ENCODE peak calls at places on chromosomes 5 and 9, in six cellular contexts. One of them, this sample, is unnamed.

GRCh38 chr5:431001-431710 is 11.8 kb upstream of the EXOC3 start:
- DNase-seq in gastrocnemius medialis: no peak
- DNase-seq in ovary: no peak
- DNase-seq in AG04450: no peak
- DNase-seq in GM23338: peak; percentile 77
- DNase-seq in cardiac muscle cell: peak; percentile 52
- DNase-seq in this sample: no peak

GRCh38 chr5:62305358-62305714 is 670 bp upstream of the KIF2A start:
- DNase-seq in GM23338: no peak
- DNase-seq in ovary: no peak
- DNase-seq in gastrocnemius medialis: no peak
- DNase-seq in AG04450: no peak
- DNase-seq in cardiac muscle cell: no peak
- DNase-seq in this sample: no peak

GRCh38 chr9:111948958-111949357 is 52.3 kb downstream of the UGCG start:
- DNase-seq in cardiac muscle cell: no peak
- DNase-seq in ovary: no peak
- DNase-seq in AG04450: no peak
- DNase-seq in gastrocnemius medialis: no peak
- DNase-seq in GM23338: no peak
- DNase-seq in this sample: no peak

GRCh38 chr9:88106492-88106891 is 31.8 kb downstream of the SPATA31C2 start:
- DNase-seq in AG04450: no peak
- DNase-seq in cardiac muscle cell: peak; percentile 58
- DNase-seq in gastrocnemius medialis: no peak
- DNase-seq in ovary: peak; percentile 24
- DNase-seq in GM23338: peak; percentile 53
- DNase-seq in this sample: no peak

GRCh38 chr5:163350083-163350482 is 87.3 kb upstream of the CCNG1 start:
- DNase-seq in GM23338: peak; percentile 30
- DNase-seq in gastrocnemius medialis: no peak
- DNase-seq in AG04450: no peak
- DNase-seq in cardiac muscle cell: peak; percentile 70
- DNase-seq in ovary: no peak
- DNase-seq in this sample: no peak

GRCh38 chr5:89374144-89374784 is 491.3 kb upstream of the MEF2C start:
- DNase-seq in gastrocnemius medialis: no peak
- DNase-seq in cardiac muscle cell: no peak
- DNase-seq in ovary: no peak
- DNase-seq in GM23338: no peak
- DNase-seq in AG04450: no peak
- DNase-seq in this sample: no peak

GRCh38 chr5:107980923-107981748 is 310.4 kb upstream of the EFNA5 start:
- DNase-seq in ovary: no peak
- DNase-seq in gastrocnemius medialis: no peak
- DNase-seq in GM23338: no peak
- DNase-seq in cardiac muscle cell: no peak
- DNase-seq in AG04450: peak; percentile 10
- DNase-seq in this sample: no peak

GRCh38 chr9:8589476-8589875 is 789.9 kb upstream of the DMAC1 start:
- DNase-seq in AG04450: no peak
- DNase-seq in GM23338: no peak
- DNase-seq in ovary: no peak
- DNase-seq in cardiac muscle cell: no peak
- DNase-seq in gastrocnemius medialis: no peak
- DNase-seq in this sample: no peak

GRCh38 chr5:100502684-100503083 is 32.5 kb upstream of the FAM174A start:
- DNase-seq in cardiac muscle cell: no peak
- DNase-seq in AG04450: no peak
- DNase-seq in gastrocnemius medialis: no peak
- DNase-seq in ovary: no peak
- DNase-seq in GM23338: no peak
- DNase-seq in this sample: no peak

GRCh38 chr5:36696059-36696673 is 89.8 kb downstream of the SLC1A3 start:
- DNase-seq in GM23338: peak; percentile 92
- DNase-seq in AG04450: peak; percentile 21
- DNase-seq in gastrocnemius medialis: peak; percentile 52
- DNase-seq in cardiac muscle cell: peak; percentile 77
- DNase-seq in ovary: peak; percentile 37
- DNase-seq in this sample: no peak

GRCh38 chr5:12095808-12096281 is 191.6 kb upstream of the CTNND2 start:
- DNase-seq in GM23338: no peak
- DNase-seq in ovary: no peak
- DNase-seq in gastrocnemius medialis: no peak
- DNase-seq in cardiac muscle cell: no peak
- DNase-seq in AG04450: no peak
- DNase-seq in this sample: no peak

DNA sequence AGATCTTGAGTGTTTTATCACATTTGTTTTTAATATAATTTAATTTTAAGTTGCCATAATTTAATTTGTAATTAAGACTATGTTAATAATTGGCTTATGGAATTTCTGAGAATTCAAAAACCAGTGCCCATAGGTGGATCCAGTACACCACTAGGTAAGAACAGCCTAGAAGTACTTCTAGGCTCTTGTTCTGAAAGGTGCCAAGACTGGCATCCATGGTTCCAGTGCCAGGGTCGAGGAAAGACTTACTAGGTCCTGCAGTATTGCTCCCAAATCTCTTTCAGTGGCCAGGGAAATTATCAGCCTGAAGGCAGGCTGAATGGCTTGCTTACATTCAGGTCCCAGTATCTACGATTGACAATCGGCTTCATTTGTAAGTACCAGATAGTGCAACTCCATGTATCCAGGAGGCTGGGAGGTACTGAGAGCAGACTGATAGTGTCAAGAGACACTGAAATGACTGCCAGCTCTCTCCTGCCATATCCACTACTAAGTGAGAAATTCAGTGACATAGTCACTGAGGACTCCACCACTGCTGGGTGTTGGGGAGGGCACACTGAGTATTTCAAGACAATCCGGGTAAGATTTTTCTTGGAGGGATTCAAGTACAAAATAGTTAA is 159.2 kb upstream of the CCDC152 start:
- DNase-seq in gastrocnemius medialis: no peak
- DNase-seq in ovary: no peak
- DNase-seq in AG04450: no peak
- DNase-seq in GM23338: no peak
- DNase-seq in cardiac muscle cell: no peak
- DNase-seq in this sample: no peak
- H3K27ac ChIP-seq in gastrocnemius medialis: peak overlapping the region; percentile 57
- H3K27ac ChIP-seq in ovary: no peak overlapping the region
- H3K27ac ChIP-seq in AG04450: no peak overlapping the region
- H3K27ac ChIP-seq in GM23338: no peak overlapping the region
- H3K27ac ChIP-seq in cardiac muscle cell: no peak overlapping the region
- H3K27ac ChIP-seq in this sample: no peak overlapping the region

GRCh38 chr5:83082750-83083149 is 5.4 kb downstream of the XRCC4 start:
- DNase-seq in GM23338: no peak
- DNase-seq in cardiac muscle cell: no peak
- DNase-seq in AG04450: no peak
- DNase-seq in ovary: no peak
- DNase-seq in gastrocnemius medialis: no peak
- DNase-seq in this sample: no peak

GRCh38 chr5:83072946-83073345 is 4.2 kb downstream of the TMEM167A start:
- DNase-seq in AG04450: no peak
- DNase-seq in cardiac muscle cell: no peak
- DNase-seq in GM23338: no peak
- DNase-seq in gastrocnemius medialis: no peak
- DNase-seq in ovary: no peak
- DNase-seq in this sample: no peak

GRCh38 chr5:83076742-83077661 is at the start of the genes TMEM167A and XRCC4:
- DNase-seq in AG04450: peak; percentile 97
- DNase-seq in ovary: peak; percentile 94
- DNase-seq in GM23338: peak; percentile 100
- DNase-seq in cardiac muscle cell: peak; percentile 99
- DNase-seq in gastrocnemius medialis: peak; percentile 97
- DNase-seq in this sample: peak; percentile 93

GRCh38 chr5:83077662-83078261 is 415 bp downstream of the XRCC4 start:
- DNase-seq in cardiac muscle cell: peak; percentile 46
- DNase-seq in gastrocnemius medialis: no peak
- DNase-seq in ovary: no peak
- DNase-seq in GM23338: peak; percentile 74
- DNase-seq in AG04450: no peak
- DNase-seq in this sample: no peak
- H3K27ac ChIP-seq in cardiac muscle cell: peak overlapping the region; percentile 89
- H3K27ac ChIP-seq in gastrocnemius medialis: peak overlapping the region; percentile 91
- H3K27ac ChIP-seq in ovary: peak overlapping the region; percentile 49
- H3K27ac ChIP-seq in GM23338: peak overlapping the region; percentile 91
- H3K27ac ChIP-seq in AG04450: peak overlapping the region; percentile 74
- H3K27ac ChIP-seq in this sample: peak overlapping the region; percentile 64

DNA sequence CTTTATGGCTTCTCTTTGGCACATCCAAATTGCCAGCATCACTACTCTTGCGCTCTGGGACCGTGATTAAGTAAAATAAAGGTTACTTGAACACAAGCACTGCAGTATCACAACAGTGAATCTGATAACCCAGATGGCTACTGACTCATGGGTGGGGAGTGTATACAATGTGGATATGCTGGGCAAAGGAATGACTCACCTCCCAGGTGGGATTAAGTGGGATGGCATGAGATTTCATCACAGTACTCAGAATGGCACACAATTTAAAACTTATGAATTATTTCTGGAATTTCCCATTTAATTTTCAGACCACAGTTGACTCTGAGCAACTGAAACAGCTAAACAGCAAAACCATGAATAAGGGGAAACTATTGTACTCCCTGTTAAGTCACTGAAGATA is 4.3 kb downstream of the GFM2 start:
- DNase-seq in gastrocnemius medialis: no peak
- DNase-seq in GM23338: no peak
- DNase-seq in AG04450: peak; percentile 55
- DNase-seq in cardiac muscle cell: peak; percentile 40
- DNase-seq in ovary: no peak
- DNase-seq in this sample: peak; percentile 73
- H3K27ac ChIP-seq in gastrocnemius medialis: no peak overlapping the region
- H3K27ac ChIP-seq in GM23338: no peak overlapping the region
- H3K27ac ChIP-seq in AG04450: no peak overlapping the region
- H3K27ac ChIP-seq in cardiac muscle cell: no peak overlapping the region
- H3K27ac ChIP-seq in ovary: no peak overlapping the region
- H3K27ac ChIP-seq in this sample: peak overlapping the region; percentile 92

DNA sequence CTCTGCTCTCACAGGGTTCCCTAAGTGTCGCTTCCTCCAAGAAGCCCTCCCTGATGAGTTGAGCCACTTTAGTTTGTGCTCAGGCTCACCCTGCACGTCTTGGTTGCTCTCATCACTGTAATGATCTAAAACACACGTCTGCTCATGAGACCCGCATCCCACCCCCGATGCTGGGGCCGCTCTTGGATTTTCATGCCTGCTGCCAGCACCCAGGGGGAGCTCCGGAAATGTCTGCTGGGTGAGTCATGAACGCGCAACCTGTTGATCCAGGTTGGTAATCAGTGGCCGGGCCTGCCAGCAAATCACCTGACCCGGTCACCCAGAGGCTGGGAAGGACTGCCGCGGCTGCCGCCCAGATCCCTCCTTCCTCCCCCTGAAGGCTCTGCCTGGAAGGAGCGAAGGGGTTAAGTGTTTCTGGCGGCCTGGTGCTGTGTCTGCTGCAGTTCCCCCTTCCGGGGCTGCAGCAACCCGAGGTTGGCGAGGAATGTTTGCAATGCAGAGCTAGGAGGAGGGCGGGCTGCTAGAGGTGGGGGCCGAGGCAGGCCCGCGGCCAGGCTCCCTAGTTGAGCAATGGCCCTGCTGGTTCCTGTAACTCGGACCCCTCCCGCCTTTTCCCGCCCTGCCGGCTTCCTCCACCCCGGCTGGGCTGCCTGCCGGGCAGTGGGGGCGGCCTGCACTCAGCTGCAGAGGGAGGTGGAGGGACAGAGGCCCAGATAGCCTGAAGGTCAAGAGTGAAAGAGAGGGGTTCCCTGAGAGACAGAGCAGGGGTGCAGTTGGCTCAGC is 156.1 kb upstream of the IER5L start:
- DNase-seq in cardiac muscle cell: peak; percentile 99
- DNase-seq in ovary: peak; percentile 95
- DNase-seq in GM23338: peak; percentile 97
- DNase-seq in AG04450: peak; percentile 87
- DNase-seq in gastrocnemius medialis: peak; percentile 71
- DNase-seq in this sample: peak; percentile 94
- H3K27ac ChIP-seq in cardiac muscle cell: peak overlapping the region; percentile 93
- H3K27ac ChIP-seq in ovary: peak overlapping the region; percentile 80
- H3K27ac ChIP-seq in GM23338: peak overlapping the region; percentile 99
- H3K27ac ChIP-seq in AG04450: peak overlapping the region; percentile 86
- H3K27ac ChIP-seq in gastrocnemius medialis: peak overlapping the region; percentile 71
- H3K27ac ChIP-seq in this sample: peak overlapping the region; percentile 99

GRCh38 chr9:109968332-109968657 is 188.3 kb downstream of the PALM2AKAP2 start:
- DNase-seq in ovary: no peak
- DNase-seq in AG04450: no peak
- DNase-seq in gastrocnemius medialis: no peak
- DNase-seq in cardiac muscle cell: no peak
- DNase-seq in GM23338: no peak
- DNase-seq in this sample: no peak

GRCh38 chr9:109967651-109968331 is 187.8 kb downstream of the PALM2AKAP2 start:
- DNase-seq in GM23338: no peak
- DNase-seq in AG04450: no peak
- DNase-seq in cardiac muscle cell: no peak
- DNase-seq in ovary: no peak
- DNase-seq in gastrocnemius medialis: no peak
- DNase-seq in this sample: no peak

GRCh38 chr9:109968702-109969450 is 188.9 kb downstream of the PALM2AKAP2 start:
- DNase-seq in gastrocnemius medialis: no peak
- DNase-seq in ovary: no peak
- DNase-seq in cardiac muscle cell: peak; percentile 60
- DNase-seq in GM23338: peak; percentile 60
- DNase-seq in AG04450: no peak
- DNase-seq in this sample: no peak

GRCh38 chr9:109971226-109971625 is 191.2 kb downstream of the PALM2AKAP2 start:
- DNase-seq in ovary: no peak
- DNase-seq in AG04450: no peak
- DNase-seq in gastrocnemius medialis: no peak
- DNase-seq in cardiac muscle cell: no peak
- DNase-seq in GM23338: no peak
- DNase-seq in this sample: no peak

DNA sequence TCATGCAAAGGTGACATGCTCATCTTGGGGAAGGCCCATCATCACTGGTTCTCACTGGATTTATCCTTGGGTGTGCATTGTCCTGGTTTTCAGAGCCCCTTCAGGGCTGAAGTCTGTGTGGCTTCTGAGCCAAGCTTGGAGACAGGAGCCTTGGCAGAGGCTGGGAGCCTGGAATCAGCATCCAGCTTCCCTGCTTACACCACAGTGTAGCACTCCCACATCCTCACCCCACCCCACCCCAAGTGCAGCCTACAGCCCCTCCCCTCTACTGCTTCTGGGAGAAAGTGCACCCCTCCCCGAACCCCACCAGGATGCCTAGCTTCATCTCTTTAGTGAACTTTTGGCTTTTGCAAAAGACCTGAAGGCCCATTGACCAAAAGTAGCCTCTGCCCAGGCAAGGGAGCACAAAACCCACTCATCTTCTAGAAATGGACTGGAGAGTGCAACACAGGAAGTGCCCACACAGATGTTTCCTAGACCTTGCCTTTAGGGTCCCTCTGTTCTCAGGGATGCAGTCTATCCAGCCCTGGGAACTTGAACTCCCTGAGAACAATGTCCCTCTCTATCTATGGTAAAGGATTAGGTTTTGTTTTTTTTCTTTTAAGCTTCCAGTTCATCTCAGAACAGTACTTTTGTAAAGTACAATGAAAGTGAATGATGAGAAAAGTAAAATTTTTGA is 189.7 kb downstream of the PALM2AKAP2 start:
- DNase-seq in AG04450: no peak
- DNase-seq in ovary: no peak
- DNase-seq in GM23338: no peak
- DNase-seq in cardiac muscle cell: no peak
- DNase-seq in gastrocnemius medialis: no peak
- DNase-seq in this sample: no peak
- H3K27ac ChIP-seq in AG04450: no peak overlapping the region
- H3K27ac ChIP-seq in ovary: no peak overlapping the region
- H3K27ac ChIP-seq in GM23338: no peak overlapping the region
- H3K27ac ChIP-seq in cardiac muscle cell: peak overlapping the region; percentile 13
- H3K27ac ChIP-seq in gastrocnemius medialis: no peak overlapping the region
- H3K27ac ChIP-seq in this sample: no peak overlapping the region